ENCODE peak calls at places on chromosomes 5 and 9, in seven cellular contexts. One of them, this sample, is unnamed. For H3K36me3, the result is how much of the 10 kb centered on the place peaks cover.

GRCh38 chr5:127934791-127935256 is 148.7 kb upstream of the SLC12A2 start:
- DNase-seq in body of pancreas: peak
- DNase-seq in psoas muscle: no peak
- DNase-seq in neural progenitor cell: peak
- DNase-seq in stomach: peak
- DNase-seq in CD8-positive, alpha-beta T cell: no peak
- DNase-seq in mammary epithelial cell: peak
- DNase-seq in this sample: peak

GRCh38 chr9:116687762-116688160 is 656 bp downstream of the TRIM32 start:
- DNase-seq in body of pancreas: no peak
- DNase-seq in psoas muscle: no peak
- DNase-seq in neural progenitor cell: peak
- DNase-seq in stomach: no peak
- DNase-seq in CD8-positive, alpha-beta T cell: no peak
- DNase-seq in mammary epithelial cell: peak
- DNase-seq in this sample: no peak

GRCh38 chr5:73284985-73285384 is 112.0 kb downstream of the TMEM174 start:
- DNase-seq in body of pancreas: no peak
- DNase-seq in psoas muscle: no peak
- DNase-seq in neural progenitor cell: no peak
- DNase-seq in stomach: no peak
- DNase-seq in CD8-positive, alpha-beta T cell: no peak
- DNase-seq in mammary epithelial cell: no peak
- DNase-seq in this sample: no peak

GRCh38 chr9:3807601-3808000 is 281.8 kb upstream of the RFX3 start:
- DNase-seq in body of pancreas: no peak
- DNase-seq in psoas muscle: no peak
- DNase-seq in neural progenitor cell: no peak
- DNase-seq in stomach: no peak
- DNase-seq in CD8-positive, alpha-beta T cell: no peak
- DNase-seq in mammary epithelial cell: no peak
- DNase-seq in this sample: no peak

GRCh38 chr5:111997308-111998159 is 240.5 kb upstream of the NREP start:
- DNase-seq in body of pancreas: no peak
- DNase-seq in psoas muscle: peak
- DNase-seq in neural progenitor cell: no peak
- DNase-seq in stomach: no peak
- DNase-seq in CD8-positive, alpha-beta T cell: no peak
- DNase-seq in mammary epithelial cell: peak
- DNase-seq in this sample: no peak

GRCh38 chr5:180950291-180950949 is 38.2 kb upstream of the BTNL3 start:
- DNase-seq in body of pancreas: no peak
- DNase-seq in psoas muscle: no peak
- DNase-seq in neural progenitor cell: no peak
- DNase-seq in stomach: no peak
- DNase-seq in CD8-positive, alpha-beta T cell: no peak
- DNase-seq in mammary epithelial cell: peak
- DNase-seq in this sample: no peak

GRCh38 chr5:148998174-148998797 is 64.6 kb downstream of the SH3TC2 start:
- DNase-seq in body of pancreas: peak
- DNase-seq in psoas muscle: no peak
- DNase-seq in neural progenitor cell: peak
- DNase-seq in stomach: no peak
- DNase-seq in CD8-positive, alpha-beta T cell: no peak
- DNase-seq in mammary epithelial cell: peak
- DNase-seq in this sample: peak

GRCh38 chr9:116899337-116900006 is 212.4 kb downstream of the TRIM32 start:
- DNase-seq in body of pancreas: no peak
- DNase-seq in psoas muscle: no peak
- DNase-seq in neural progenitor cell: no peak
- DNase-seq in stomach: no peak
- DNase-seq in CD8-positive, alpha-beta T cell: no peak
- DNase-seq in mammary epithelial cell: peak
- DNase-seq in this sample: no peak

GRCh38 chr5:142316051-142316450 is 8.8 kb downstream of the SPRY4 start:
- DNase-seq in body of pancreas: no peak
- DNase-seq in psoas muscle: no peak
- DNase-seq in neural progenitor cell: no peak
- DNase-seq in stomach: no peak
- DNase-seq in CD8-positive, alpha-beta T cell: no peak
- DNase-seq in mammary epithelial cell: no peak
- DNase-seq in this sample: no peak

GRCh38 chr5:142319105-142319504 is 5.7 kb downstream of the SPRY4 start:
- DNase-seq in body of pancreas: no peak
- DNase-seq in psoas muscle: no peak
- DNase-seq in neural progenitor cell: no peak
- DNase-seq in stomach: no peak
- DNase-seq in CD8-positive, alpha-beta T cell: no peak
- DNase-seq in mammary epithelial cell: no peak
- DNase-seq in this sample: no peak

GRCh38 chr5:142317173-142317572 is 7.6 kb downstream of the SPRY4 start:
- DNase-seq in body of pancreas: no peak
- DNase-seq in psoas muscle: no peak
- DNase-seq in neural progenitor cell: no peak
- DNase-seq in stomach: no peak
- DNase-seq in CD8-positive, alpha-beta T cell: no peak
- DNase-seq in mammary epithelial cell: no peak
- DNase-seq in this sample: no peak

GRCh38 chr5:142316681-142317080 is 8.1 kb downstream of the SPRY4 start:
- DNase-seq in body of pancreas: no peak
- DNase-seq in psoas muscle: no peak
- DNase-seq in neural progenitor cell: no peak
- DNase-seq in stomach: no peak
- DNase-seq in CD8-positive, alpha-beta T cell: no peak
- DNase-seq in mammary epithelial cell: no peak
- DNase-seq in this sample: no peak

DNA sequence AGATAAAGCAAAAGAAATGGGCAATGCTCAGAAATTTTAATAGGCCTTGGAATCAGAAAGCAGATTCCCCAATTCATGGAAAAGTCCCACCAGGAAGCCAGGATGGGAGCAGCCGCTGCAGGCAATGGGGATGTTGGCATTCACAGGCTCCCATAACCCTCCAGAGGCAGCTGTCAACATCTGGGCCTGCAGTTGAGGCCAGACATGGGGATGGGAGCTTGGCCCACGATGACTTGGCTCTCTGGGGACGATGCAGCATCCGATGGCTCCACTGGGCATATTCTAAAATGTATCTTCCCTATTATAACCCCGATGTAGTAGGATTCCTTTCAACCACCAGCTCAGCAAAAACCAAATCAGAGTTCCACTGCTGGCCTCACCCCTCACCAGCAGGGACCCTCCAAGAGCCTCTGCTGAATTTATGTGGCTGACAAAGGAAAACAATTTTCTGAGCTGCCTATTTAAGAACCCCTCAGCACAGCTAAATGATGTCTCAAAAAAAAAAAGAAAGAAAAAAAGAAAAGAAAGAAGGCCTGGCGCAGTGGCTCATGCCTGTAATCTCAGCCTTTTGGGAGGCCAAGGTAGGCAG is 7.1 kb downstream of the SPRY4 start:
- DNase-seq in body of pancreas: no peak
- DNase-seq in psoas muscle: no peak
- DNase-seq in neural progenitor cell: no peak
- DNase-seq in stomach: no peak
- DNase-seq in CD8-positive, alpha-beta T cell: no peak
- DNase-seq in mammary epithelial cell: no peak
- DNase-seq in this sample: no peak
- H3K36me3 ChIP-seq in body of pancreas: under half
- H3K36me3 ChIP-seq in psoas muscle: under half
- H3K36me3 ChIP-seq in neural progenitor cell: under half
- H3K36me3 ChIP-seq in stomach: under half
- H3K36me3 ChIP-seq in CD8-positive, alpha-beta T cell: under half
- H3K36me3 ChIP-seq in mammary epithelial cell: under half
- H3K36me3 ChIP-seq in this sample: under half

GRCh38 chr5:64869419-64869818 is 100.7 kb downstream of the CWC27 start:
- DNase-seq in body of pancreas: no peak
- DNase-seq in psoas muscle: no peak
- DNase-seq in neural progenitor cell: peak
- DNase-seq in stomach: no peak
- DNase-seq in CD8-positive, alpha-beta T cell: no peak
- DNase-seq in mammary epithelial cell: peak
- DNase-seq in this sample: no peak
- TF ChIP-seq CTCF in body of pancreas: no peak
- TF ChIP-seq CTCF in psoas muscle: no peak
- TF ChIP-seq CTCF in neural progenitor cell: no peak
- TF ChIP-seq CTCF in stomach: no peak
- TF ChIP-seq CTCF in CD8-positive, alpha-beta T cell: no peak
- TF ChIP-seq CTCF in mammary epithelial cell: no peak
- TF ChIP-seq CTCF in this sample: no peak

GRCh38 chr9:111013250-111013649 is 25.0 kb downstream of the LPAR1 start:
- DNase-seq in body of pancreas: no peak
- DNase-seq in psoas muscle: no peak
- DNase-seq in neural progenitor cell: no peak
- DNase-seq in stomach: no peak
- DNase-seq in CD8-positive, alpha-beta T cell: no peak
- DNase-seq in mammary epithelial cell: no peak
- DNase-seq in this sample: no peak
- H3K36me3 ChIP-seq in body of pancreas: under half
- H3K36me3 ChIP-seq in psoas muscle: under half
- H3K36me3 ChIP-seq in neural progenitor cell: under half
- H3K36me3 ChIP-seq in stomach: under half
- H3K36me3 ChIP-seq in CD8-positive, alpha-beta T cell: under half
- H3K36me3 ChIP-seq in mammary epithelial cell: under half
- H3K36me3 ChIP-seq in this sample: under half

GRCh38 chr9:133876144-133876543 is 116.0 kb downstream of the VAV2 start:
- DNase-seq in body of pancreas: no peak
- DNase-seq in psoas muscle: no peak
- DNase-seq in neural progenitor cell: peak
- DNase-seq in stomach: no peak
- DNase-seq in CD8-positive, alpha-beta T cell: no peak
- DNase-seq in mammary epithelial cell: no peak
- DNase-seq in this sample: no peak
- TF ChIP-seq CTCF in body of pancreas: no peak
- TF ChIP-seq CTCF in psoas muscle: no peak
- TF ChIP-seq CTCF in neural progenitor cell: peak
- TF ChIP-seq CTCF in stomach: no peak
- TF ChIP-seq CTCF in CD8-positive, alpha-beta T cell: no peak
- TF ChIP-seq CTCF in mammary epithelial cell: peak
- TF ChIP-seq CTCF in this sample: no peak

This sample was measured in lung.